ENCODE peak calls at places on chromosomes 3 and 15, in ten cellular contexts. Z is sigmoid colon; S is activated T-helper 1 cell treated with Interleukin-2 at 50 U/mL for 16 hours; Q is neural crest cell; U is GM12865; T is iris pigment epithelial cell; P is HFFc6; O is activated gamma-delta T cell treated with anti-CD3 and anti-CD28 coated beads, Interleukin-2, amount 50 U/mL, for 16 hours; L is activated CD4-positive, alpha-beta T cell treated with anti-CD3 and anti-CD28 coated beads, Interleukin-2, amount 50 U/mL, for 1 hour; F is H9. G is an unnamed sample.

GRCh38 chr3:43473737-43474136 is 148.1 kb downstream of the ANO10 start:
- DNase-seq in O (no peak), Q (no peak), F (no peak), S (no peak), T (no peak), Z (no peak), P (no peak), L (no peak), U (no peak), G (no peak)

GRCh38 chr3:178479860-178480259 is 56.4 kb upstream of the KCNMB2 start:
- DNase-seq in O (no peak), Q (no peak), F (no peak), Z (no peak), U (peak), S (no peak), T (no peak), L (no peak), P (no peak), G (no peak)

GRCh38 chr3:41900265-41900664 is 61.6 kb downstream of the ULK4 start:
- DNase-seq in Q (no peak), S (no peak), U (no peak), P (peak), T (peak), Z (no peak), L (no peak), F (no peak), O (no peak), G (no peak)

GRCh38 chr15:31590609-31591008 is 264.0 kb downstream of the KLF13 start:
- DNase-seq in L (no peak), F (no peak), Z (no peak), P (no peak), O (no peak), T (no peak), Q (no peak), S (no peak), U (no peak), G (no peak)

GRCh38 chr3:151218136-151218535 is 15.1 kb upstream of the GPR171 start:
- DNase-seq in P (no peak), O (no peak), F (no peak), U (no peak), T (no peak), S (no peak), L (no peak), Z (no peak), Q (no peak), G (no peak)

GRCh38 chr3:127275287-127275781 is 12.5 kb downstream of the PRR20G start:
- DNase-seq in U (no peak), O (no peak), T (peak), F (no peak), Z (no peak), P (peak), S (no peak), L (no peak), Q (no peak), G (no peak)

GRCh38 chr15:52520421-52520820 is 8.3 kb downstream of the MYO5A start:
- DNase-seq in F (no peak), P (no peak), O (no peak), L (no peak), Z (no peak), T (no peak), Q (no peak), U (no peak), S (no peak), G (no peak)

GRCh38 chr15:60827492-60827891 is 348.6 kb upstream of the ICE2 start:
- DNase-seq in F (no peak), Q (no peak), Z (no peak), O (no peak), P (no peak), L (no peak), T (no peak), U (no peak), S (no peak), G (no peak)

GRCh38 chr3:14649466-14649865 is 2.1 kb upstream of the CCDC174 start:
- DNase-seq in T (no peak), S (no peak), Z (no peak), O (no peak), Q (no peak), U (no peak), F (no peak), L (no peak), P (no peak), G (no peak)

GRCh38 chr3:140180603-140181002 is 245.6 kb downstream of the CLSTN2 start:
- DNase-seq in U (no peak), O (no peak), P (no peak), Q (no peak), F (no peak), Z (no peak), L (no peak), T (no peak), S (no peak), G (no peak)

GRCh38 chr3:52349131-52349530 is 33.0 kb downstream of the DNAH1 start:
- DNase-seq in U (no peak), L (no peak), T (no peak), O (no peak), Z (no peak), P (no peak), S (no peak), F (no peak), Q (no peak), G (no peak)

GRCh38 chr3:191624299-191624698 is 163.3 kb downstream of the PYDC2 start:
- DNase-seq in S (no peak), F (no peak), Q (no peak), Z (no peak), L (no peak), P (no peak), T (no peak), O (no peak), U (no peak), G (no peak)

GRCh38 chr3:12782172-12782815 is 14.2 kb upstream of the CAND2 start:
- DNase-seq in Z (no peak), P (no peak), S (no peak), T (peak), L (no peak), F (peak), U (no peak), O (no peak), Q (no peak), G (no peak)

GRCh38 chr15:62931650-62932049 is 110.9 kb upstream of the TPM1 start:
- DNase-seq in U (no peak), P (no peak), F (no peak), T (peak), Q (no peak), O (no peak), L (no peak), Z (no peak), S (no peak), G (no peak)

GRCh38 chr15:89533861-89534544 is 37.6 kb upstream of the RHCG start:
- DNase-seq in O (no peak), L (no peak), F (no peak), S (no peak), P (peak), Q (no peak), T (peak), Z (no peak), U (no peak), G (no peak)

GRCh38 chr15:73357999-73358665 is 10.6 kb downstream of the HCN4 start:
- DNase-seq in S (no peak), Z (no peak), F (no peak), P (no peak), T (no peak), L (no peak), Q (no peak), U (no peak), O (no peak), G (no peak)

GRCh38 chr15:101052681-101053121 is 133.5 kb downstream of the LRRK1 start:
- DNase-seq in L (no peak), P (no peak), U (no peak), Z (peak), T (no peak), F (no peak), Q (no peak), O (no peak), S (no peak), G (no peak)

GRCh38 chr15:56792211-56792610 is 58.9 kb upstream of the ZNF280D start:
- DNase-seq in S (no peak), F (no peak), U (no peak), O (no peak), Q (no peak), Z (no peak), L (no peak), P (no peak), T (no peak), G (no peak)

GRCh38 chr3:157469571-157470294 is 33.1 kb downstream of the PTX3 start:
- DNase-seq in U (no peak), F (no peak), P (no peak), O (no peak), L (no peak), S (no peak), T (no peak), Z (no peak), Q (no peak), G (no peak)

GRCh38 chr3:37400945-37401344 is 226.6 kb upstream of the LRRFIP2 start:
- DNase-seq in P (no peak), U (no peak), S (no peak), O (no peak), Z (no peak), L (no peak), F (no peak), T (peak), Q (no peak), G (no peak)

GRCh38 chr15:41936155-41936554 is 36.2 kb downstream of the EHD4 start:
- DNase-seq in F (no peak), P (no peak), Q (no peak), O (no peak), T (no peak), L (no peak), Z (peak), S (no peak), U (no peak), G (no peak)

GRCh38 chr3:40381904-40382616 is 4.9 kb upstream of the ENTPD3 start:
- DNase-seq in S (no peak), Z (no peak), Q (no peak), F (no peak), O (no peak), T (no peak), P (no peak), U (no peak), L (no peak), G (no peak)

GRCh38 chr15:70014311-70014707 is 83.4 kb downstream of the TLE3 start:
- DNase-seq in S (no peak), L (no peak), Z (no peak), P (no peak), O (no peak), F (no peak), Q (no peak), T (no peak), U (peak), G (no peak)

GRCh38 chr3:184234224-184234623 is 4.8 kb downstream of the VWA5B2 start:
- DNase-seq in Z (no peak), T (peak), Q (no peak), U (no peak), L (no peak), O (no peak), S (no peak), F (no peak), P (peak), G (no peak)

GRCh38 chr15:80163897-80164296 is 11.1 kb downstream of the FAH start:
- DNase-seq in S (no peak), F (no peak), Q (no peak), Z (no peak), T (no peak), O (no peak), U (no peak), P (no peak), L (no peak), G (no peak)

GRCh38 chr15:84911879-84912660 is 27.6 kb downstream of the SLC28A1 start:
- DNase-seq in L (no peak), Z (peak), S (no peak), Q (no peak), F (no peak), P (peak), O (no peak), U (no peak), T (peak), G (no peak)

G was measured in nephron progenitor cell.